ENCODE peak calls at places on chromosomes 11 and 22, in ten cellular contexts. One of them, this sample, is unnamed.

GRCh38 chr11:108780119-108780518 is 115.2 kb downstream of the DDX10 start:
- DNase-seq in GM06990: no peak
- DNase-seq in BE2C: no peak
- DNase-seq in cardiac muscle cell: no peak
- DNase-seq in kidney epithelial cell: no peak
- DNase-seq in ovary: no peak
- DNase-seq in left ventricle myocardium inferior: no peak
- DNase-seq in CD4-positive, alpha-beta T cell: no peak
- DNase-seq in HAP-1: peak; percentile 16
- DNase-seq in heart left ventricle: no peak
- DNase-seq in this sample: no peak

GRCh38 chr11:14906614-14907392 is 14.8 kb upstream of the CYP2R1 start:
- DNase-seq in CD4-positive, alpha-beta T cell: no peak
- DNase-seq in ovary: no peak
- DNase-seq in heart left ventricle: no peak
- DNase-seq in GM06990: peak; percentile 8
- DNase-seq in cardiac muscle cell: no peak
- DNase-seq in BE2C: no peak
- DNase-seq in kidney epithelial cell: no peak
- DNase-seq in HAP-1: no peak
- DNase-seq in left ventricle myocardium inferior: no peak
- DNase-seq in this sample: no peak

GRCh38 chr11:50298182-50298988 is 265.7 kb downstream of the OR4C45 start:
- DNase-seq in cardiac muscle cell: no peak
- DNase-seq in left ventricle myocardium inferior: peak; percentile 21
- DNase-seq in heart left ventricle: no peak
- DNase-seq in HAP-1: no peak
- DNase-seq in CD4-positive, alpha-beta T cell: no peak
- DNase-seq in GM06990: peak; percentile 9
- DNase-seq in ovary: no peak
- DNase-seq in BE2C: no peak
- DNase-seq in kidney epithelial cell: no peak
- DNase-seq in this sample: no peak

GRCh38 chr11:76152741-76153608 is 53.3 kb downstream of the WNT11 start:
- DNase-seq in CD4-positive, alpha-beta T cell: no peak
- DNase-seq in HAP-1: no peak
- DNase-seq in BE2C: no peak
- DNase-seq in kidney epithelial cell: no peak
- DNase-seq in heart left ventricle: no peak
- DNase-seq in ovary: no peak
- DNase-seq in cardiac muscle cell: no peak
- DNase-seq in left ventricle myocardium inferior: no peak
- DNase-seq in GM06990: peak; percentile 67
- DNase-seq in this sample: no peak

GRCh38 chr11:20453657-20454316 is 66.3 kb downstream of the PRMT3 start:
- DNase-seq in BE2C: no peak
- DNase-seq in left ventricle myocardium inferior: no peak
- DNase-seq in GM06990: no peak
- DNase-seq in cardiac muscle cell: no peak
- DNase-seq in kidney epithelial cell: no peak
- DNase-seq in ovary: no peak
- DNase-seq in HAP-1: no peak
- DNase-seq in heart left ventricle: no peak
- DNase-seq in CD4-positive, alpha-beta T cell: no peak
- DNase-seq in this sample: no peak

GRCh38 chr11:18792827-18793226 is 1.2 kb upstream of the PTPN5 start:
- DNase-seq in ovary: no peak
- DNase-seq in left ventricle myocardium inferior: no peak
- DNase-seq in heart left ventricle: no peak
- DNase-seq in BE2C: no peak
- DNase-seq in GM06990: no peak
- DNase-seq in kidney epithelial cell: no peak
- DNase-seq in cardiac muscle cell: no peak
- DNase-seq in HAP-1: no peak
- DNase-seq in CD4-positive, alpha-beta T cell: no peak
- DNase-seq in this sample: no peak

GRCh38 chr11:68127791-68128681 is 6.8 kb upstream of the CHKA start:
- DNase-seq in kidney epithelial cell: no peak
- DNase-seq in left ventricle myocardium inferior: peak; percentile 46
- DNase-seq in HAP-1: no peak
- DNase-seq in heart left ventricle: peak; percentile 59
- DNase-seq in cardiac muscle cell: peak; percentile 95
- DNase-seq in BE2C: no peak
- DNase-seq in CD4-positive, alpha-beta T cell: no peak
- DNase-seq in GM06990: no peak
- DNase-seq in ovary: peak; percentile 91
- DNase-seq in this sample: no peak

GRCh38 chr11:67605231-67606011 is 1.3 kb upstream of the NDUFV1 start:
- DNase-seq in kidney epithelial cell: no peak
- DNase-seq in HAP-1: peak; percentile 32
- DNase-seq in ovary: no peak
- DNase-seq in left ventricle myocardium inferior: no peak
- DNase-seq in GM06990: no peak
- DNase-seq in cardiac muscle cell: no peak
- DNase-seq in BE2C: no peak
- DNase-seq in heart left ventricle: no peak
- DNase-seq in CD4-positive, alpha-beta T cell: no peak
- DNase-seq in this sample: no peak

DNA sequence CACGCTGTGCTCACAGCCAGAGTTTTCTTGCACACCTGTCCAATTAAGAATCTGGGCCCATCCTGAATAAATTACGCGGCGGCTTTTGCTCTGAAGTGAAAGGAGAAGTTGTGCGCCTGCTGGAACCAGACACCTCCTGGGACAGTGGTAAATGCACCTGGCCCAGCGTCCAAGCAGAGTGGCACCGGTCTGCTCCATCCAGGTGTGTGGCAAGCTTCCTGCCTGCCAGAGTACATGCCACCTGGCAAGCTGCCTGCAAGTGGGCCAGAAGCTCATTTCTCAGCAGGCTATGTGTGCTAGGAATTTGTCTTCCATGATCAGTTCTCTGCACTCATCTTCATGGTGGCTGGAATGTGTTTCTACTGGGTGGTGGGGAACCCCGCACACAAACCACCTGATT is 660.6 kb downstream of the ETS1 start:
- DNase-seq in ovary: no peak
- DNase-seq in kidney epithelial cell: no peak
- DNase-seq in HAP-1: no peak
- DNase-seq in CD4-positive, alpha-beta T cell: no peak
- DNase-seq in cardiac muscle cell: no peak
- DNase-seq in left ventricle myocardium inferior: no peak
- DNase-seq in heart left ventricle: no peak
- DNase-seq in GM06990: no peak
- DNase-seq in BE2C: no peak
- DNase-seq in this sample: no peak
- H3K27me3 ChIP-seq in ovary: no peaks in the 10 kb centered on the region
- H3K27me3 ChIP-seq in kidney epithelial cell: no peaks in the 10 kb centered on the region
- H3K27me3 ChIP-seq in HAP-1: no peaks in the 10 kb centered on the region
- H3K27me3 ChIP-seq in CD4-positive, alpha-beta T cell: peaks cover 7% of the 10 kb centered on the region
- H3K27me3 ChIP-seq in cardiac muscle cell: no peaks in the 10 kb centered on the region
- H3K27me3 ChIP-seq in left ventricle myocardium inferior: no peaks in the 10 kb centered on the region
- H3K27me3 ChIP-seq in heart left ventricle: no peaks in the 10 kb centered on the region
- H3K27me3 ChIP-seq in GM06990: no peaks in the 10 kb centered on the region
- H3K27me3 ChIP-seq in BE2C: no peaks in the 10 kb centered on the region
- H3K27me3 ChIP-seq in this sample: no peaks in the 10 kb centered on the region

GRCh38 chr11:129258205-129258604 is 66.1 kb upstream of the ARHGAP32 start:
- DNase-seq in ovary: no peak
- DNase-seq in cardiac muscle cell: no peak
- DNase-seq in heart left ventricle: no peak
- DNase-seq in BE2C: no peak
- DNase-seq in HAP-1: no peak
- DNase-seq in CD4-positive, alpha-beta T cell: no peak
- DNase-seq in GM06990: no peak
- DNase-seq in left ventricle myocardium inferior: no peak
- DNase-seq in kidney epithelial cell: no peak
- DNase-seq in this sample: no peak
- H3K27me3 ChIP-seq in ovary: no peaks in the 10 kb centered on the region
- H3K27me3 ChIP-seq in cardiac muscle cell: no peaks in the 10 kb centered on the region
- H3K27me3 ChIP-seq in heart left ventricle: no peaks in the 10 kb centered on the region
- H3K27me3 ChIP-seq in BE2C: no peaks in the 10 kb centered on the region
- H3K27me3 ChIP-seq in HAP-1: no peaks in the 10 kb centered on the region
- H3K27me3 ChIP-seq in CD4-positive, alpha-beta T cell: no peaks in the 10 kb centered on the region
- H3K27me3 ChIP-seq in GM06990: no peaks in the 10 kb centered on the region
- H3K27me3 ChIP-seq in left ventricle myocardium inferior: no peaks in the 10 kb centered on the region
- H3K27me3 ChIP-seq in kidney epithelial cell: no peaks in the 10 kb centered on the region
- H3K27me3 ChIP-seq in this sample: no peaks in the 10 kb centered on the region

DNA sequence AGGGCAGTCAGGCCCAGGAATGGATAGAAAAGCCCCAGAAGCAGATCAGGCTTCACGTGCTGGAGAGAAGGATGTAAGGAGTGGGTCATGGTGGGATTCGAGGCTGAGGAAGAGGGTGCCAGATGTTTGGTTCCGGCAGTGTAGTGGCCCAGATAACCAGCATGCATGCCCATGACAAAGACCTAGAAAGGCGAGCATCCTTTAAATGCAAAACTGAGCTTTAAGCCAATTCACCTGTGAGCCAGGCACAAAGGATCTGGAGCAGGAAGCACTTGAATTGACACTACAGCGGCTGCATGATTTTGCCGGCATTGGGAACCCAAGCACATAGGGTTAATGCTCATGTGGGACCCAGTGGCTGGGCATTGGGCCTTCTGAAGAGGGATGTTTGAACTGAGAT is 185.5 kb downstream of the TRIM29 start:
- DNase-seq in left ventricle myocardium inferior: no peak
- DNase-seq in HAP-1: no peak
- DNase-seq in kidney epithelial cell: no peak
- DNase-seq in GM06990: no peak
- DNase-seq in BE2C: no peak
- DNase-seq in cardiac muscle cell: no peak
- DNase-seq in heart left ventricle: no peak
- DNase-seq in ovary: no peak
- DNase-seq in CD4-positive, alpha-beta T cell: no peak
- DNase-seq in this sample: no peak
- H3K27me3 ChIP-seq in left ventricle myocardium inferior: peaks cover 71% of the 10 kb centered on the region
- H3K27me3 ChIP-seq in HAP-1: peaks cover 2% of the 10 kb centered on the region
- H3K27me3 ChIP-seq in kidney epithelial cell: no peaks in the 10 kb centered on the region
- H3K27me3 ChIP-seq in GM06990: peaks cover 3% of the 10 kb centered on the region
- H3K27me3 ChIP-seq in BE2C: no peaks in the 10 kb centered on the region
- H3K27me3 ChIP-seq in cardiac muscle cell: no peaks in the 10 kb centered on the region
- H3K27me3 ChIP-seq in heart left ventricle: peaks cover 9% of the 10 kb centered on the region
- H3K27me3 ChIP-seq in ovary: no peaks in the 10 kb centered on the region
- H3K27me3 ChIP-seq in CD4-positive, alpha-beta T cell: peaks cover 9% of the 10 kb centered on the region
- H3K27me3 ChIP-seq in this sample: no peaks in the 10 kb centered on the region

GRCh38 chr22:43970037-43970747 is 14.9 kb downstream of the SAMM50 start:
- DNase-seq in heart left ventricle: no peak
- DNase-seq in HAP-1: no peak
- DNase-seq in kidney epithelial cell: no peak
- DNase-seq in cardiac muscle cell: no peak
- DNase-seq in CD4-positive, alpha-beta T cell: no peak
- DNase-seq in BE2C: no peak
- DNase-seq in GM06990: no peak
- DNase-seq in ovary: no peak
- DNase-seq in left ventricle myocardium inferior: no peak
- DNase-seq in this sample: no peak

GRCh38 chr22:43968614-43969013 is 13.4 kb downstream of the SAMM50 start:
- DNase-seq in GM06990: no peak
- DNase-seq in BE2C: no peak
- DNase-seq in heart left ventricle: no peak
- DNase-seq in ovary: no peak
- DNase-seq in cardiac muscle cell: no peak
- DNase-seq in left ventricle myocardium inferior: no peak
- DNase-seq in CD4-positive, alpha-beta T cell: no peak
- DNase-seq in kidney epithelial cell: no peak
- DNase-seq in HAP-1: no peak
- DNase-seq in this sample: no peak

GRCh38 chr22:43969021-43969878 is 14.0 kb downstream of the SAMM50 start:
- DNase-seq in HAP-1: no peak
- DNase-seq in cardiac muscle cell: no peak
- DNase-seq in heart left ventricle: no peak
- DNase-seq in kidney epithelial cell: no peak
- DNase-seq in BE2C: no peak
- DNase-seq in ovary: no peak
- DNase-seq in GM06990: no peak
- DNase-seq in left ventricle myocardium inferior: no peak
- DNase-seq in CD4-positive, alpha-beta T cell: no peak
- DNase-seq in this sample: no peak

GRCh38 chr22:43972931-43973330 is 17.7 kb downstream of the SAMM50 start:
- DNase-seq in heart left ventricle: no peak
- DNase-seq in kidney epithelial cell: no peak
- DNase-seq in cardiac muscle cell: no peak
- DNase-seq in CD4-positive, alpha-beta T cell: no peak
- DNase-seq in ovary: no peak
- DNase-seq in GM06990: no peak
- DNase-seq in HAP-1: no peak
- DNase-seq in BE2C: no peak
- DNase-seq in left ventricle myocardium inferior: no peak
- DNase-seq in this sample: no peak

DNA sequence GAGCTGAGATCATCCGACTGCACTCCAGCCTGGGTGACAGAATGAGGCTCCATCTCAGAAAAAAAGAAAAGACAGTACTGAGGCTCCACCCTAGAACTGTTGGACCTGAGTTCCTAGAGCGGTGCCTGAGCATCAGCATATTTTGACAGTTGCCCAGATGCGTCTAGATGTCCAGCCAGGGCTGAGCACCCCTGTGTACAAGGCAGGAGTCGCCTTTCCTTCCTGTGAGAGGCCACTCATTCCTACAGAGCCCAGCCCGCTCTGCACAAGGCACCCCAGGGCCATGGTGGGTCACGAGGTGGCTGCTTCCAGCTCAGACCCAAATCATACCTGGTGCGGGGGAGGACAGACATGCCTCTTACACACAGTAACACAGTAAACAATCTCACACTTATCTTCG is 15.9 kb downstream of the SAMM50 start:
- DNase-seq in CD4-positive, alpha-beta T cell: no peak
- DNase-seq in cardiac muscle cell: no peak
- DNase-seq in kidney epithelial cell: no peak
- DNase-seq in GM06990: no peak
- DNase-seq in heart left ventricle: no peak
- DNase-seq in HAP-1: no peak
- DNase-seq in BE2C: no peak
- DNase-seq in ovary: no peak
- DNase-seq in left ventricle myocardium inferior: no peak
- DNase-seq in this sample: no peak
- H3K27me3 ChIP-seq in CD4-positive, alpha-beta T cell: no peaks in the 10 kb centered on the region
- H3K27me3 ChIP-seq in cardiac muscle cell: no peaks in the 10 kb centered on the region
- H3K27me3 ChIP-seq in kidney epithelial cell: no peaks in the 10 kb centered on the region
- H3K27me3 ChIP-seq in GM06990: no peaks in the 10 kb centered on the region
- H3K27me3 ChIP-seq in heart left ventricle: no peaks in the 10 kb centered on the region
- H3K27me3 ChIP-seq in HAP-1: no peaks in the 10 kb centered on the region
- H3K27me3 ChIP-seq in BE2C: no peaks in the 10 kb centered on the region
- H3K27me3 ChIP-seq in ovary: no peaks in the 10 kb centered on the region
- H3K27me3 ChIP-seq in left ventricle myocardium inferior: no peaks in the 10 kb centered on the region
- H3K27me3 ChIP-seq in this sample: no peaks in the 10 kb centered on the region

This sample was measured in right atrium auricular region.